ENCODE peak calls at places on chromosome 10, in five cellular contexts. One of them, this sample, is unnamed. For H3K4me1, the result is how much of the 10 kb centered on the place peaks cover.

GRCh38 chr10:70726909-70727495 is 54.7 kb downstream of the ADAMTS14 start:
- DNase-seq in fibroblast of lung: no peak
- DNase-seq in HepG2: no peak
- DNase-seq in tibial artery: no peak
- DNase-seq in transverse colon: no peak
- DNase-seq in this sample: no peak

GRCh38 chr10:116857156-116857555 is 7.9 kb downstream of the ENO4 start:
- DNase-seq in transverse colon: no peak
- DNase-seq in fibroblast of lung: no peak
- DNase-seq in tibial artery: no peak
- DNase-seq in HepG2: no peak
- DNase-seq in this sample: no peak

GRCh38 chr10:110493832-110494426 is 3.8 kb upstream of the DUSP5 start:
- DNase-seq in tibial artery: no peak
- DNase-seq in transverse colon: no peak
- DNase-seq in HepG2: no peak
- DNase-seq in fibroblast of lung: no peak
- DNase-seq in this sample: no peak

GRCh38 chr10:98467506-98468318 is 21.0 kb upstream of the HPS1 start:
- DNase-seq in fibroblast of lung: peak
- DNase-seq in transverse colon: peak
- DNase-seq in HepG2: peak
- DNase-seq in tibial artery: peak
- DNase-seq in this sample: peak

GRCh38 chr10:13707156-13707881 is 120.6 kb downstream of the PRPF18 start:
- DNase-seq in fibroblast of lung: peak
- DNase-seq in tibial artery: peak
- DNase-seq in HepG2: peak
- DNase-seq in transverse colon: peak
- DNase-seq in this sample: peak

GRCh38 chr10:94108200-94108599 is 114.5 kb downstream of the PLCE1 start:
- DNase-seq in fibroblast of lung: peak
- DNase-seq in transverse colon: no peak
- DNase-seq in tibial artery: no peak
- DNase-seq in HepG2: no peak
- DNase-seq in this sample: no peak

GRCh38 chr10:91587710-91588638 is 44.9 kb downstream of the PPP1R3C start:
- DNase-seq in tibial artery: no peak
- DNase-seq in fibroblast of lung: peak
- DNase-seq in transverse colon: no peak
- DNase-seq in HepG2: no peak
- DNase-seq in this sample: peak

GRCh38 chr10:1774796-1775195 is 37.5 kb upstream of the ADARB2 start:
- DNase-seq in transverse colon: no peak
- DNase-seq in tibial artery: no peak
- DNase-seq in fibroblast of lung: no peak
- DNase-seq in HepG2: no peak
- DNase-seq in this sample: no peak

GRCh38 chr10:112821663-112822062 is 128.4 kb upstream of the TCF7L2 start:
- DNase-seq in transverse colon: no peak
- DNase-seq in fibroblast of lung: peak
- DNase-seq in HepG2: peak
- DNase-seq in tibial artery: no peak
- DNase-seq in this sample: no peak

GRCh38 chr10:113665806-113666354 is 2.0 kb upstream of the NRAP start:
- DNase-seq in HepG2: no peak
- DNase-seq in transverse colon: no peak
- DNase-seq in tibial artery: no peak
- DNase-seq in fibroblast of lung: peak
- DNase-seq in this sample: peak

GRCh38 chr10:44878704-44879530 is 32.2 kb upstream of the TMEM72 start:
- DNase-seq in transverse colon: peak
- DNase-seq in tibial artery: peak
- DNase-seq in fibroblast of lung: peak
- DNase-seq in HepG2: peak
- DNase-seq in this sample: peak

GRCh38 chr10:191703-192518 is 56.7 kb downstream of the ZMYND11 start:
- DNase-seq in transverse colon: no peak
- DNase-seq in tibial artery: no peak
- DNase-seq in fibroblast of lung: peak
- DNase-seq in HepG2: peak
- DNase-seq in this sample: no peak

GRCh38 chr10:33240931-33241330 is 93.5 kb downstream of the NRP1 start:
- DNase-seq in tibial artery: no peak
- DNase-seq in fibroblast of lung: peak
- DNase-seq in transverse colon: no peak
- DNase-seq in HepG2: no peak
- DNase-seq in this sample: no peak

GRCh38 chr10:24469993-24470392 is 253.7 kb downstream of the ARHGAP21 start:
- DNase-seq in fibroblast of lung: peak
- DNase-seq in tibial artery: no peak
- DNase-seq in HepG2: no peak
- DNase-seq in transverse colon: peak
- DNase-seq in this sample: no peak

DNA sequence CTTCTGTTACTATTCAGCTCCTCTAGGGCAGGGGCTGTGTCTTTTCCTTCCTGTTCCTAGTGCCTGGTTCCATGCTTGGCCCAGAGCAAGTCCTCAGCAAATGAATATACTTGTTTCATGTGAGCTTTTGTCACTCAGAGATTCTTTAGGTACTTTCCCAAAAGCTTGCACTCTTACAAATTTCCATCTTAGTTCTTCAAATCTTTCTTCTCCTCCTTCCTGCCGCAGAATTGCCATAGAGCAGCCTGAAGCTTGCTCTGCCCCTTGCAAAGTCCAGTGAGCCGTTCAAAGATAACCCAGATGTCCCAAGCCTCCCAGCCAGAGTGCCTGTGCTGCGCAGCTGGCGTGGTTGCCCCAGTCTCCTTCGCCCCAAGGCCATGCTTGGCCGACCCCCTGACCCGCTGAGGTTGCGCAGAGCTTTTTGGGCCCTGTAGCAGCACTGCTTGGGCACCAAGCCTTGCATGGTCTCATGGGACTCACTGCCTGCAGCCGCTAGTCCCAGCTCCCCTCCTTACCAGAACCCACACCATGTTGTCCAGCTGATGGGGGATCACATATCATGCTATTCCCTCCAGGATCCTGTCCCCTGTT is 20.7 kb downstream of the CHST3 start:
- DNase-seq in transverse colon: no peak
- DNase-seq in HepG2: no peak
- DNase-seq in fibroblast of lung: no peak
- DNase-seq in tibial artery: peak
- DNase-seq in this sample: no peak
- H3K4me1 ChIP-seq in transverse colon: half or more
- H3K4me1 ChIP-seq in HepG2: half or more
- H3K4me1 ChIP-seq in fibroblast of lung: under half
- H3K4me1 ChIP-seq in tibial artery: half or more
- H3K4me1 ChIP-seq in this sample: under half

DNA sequence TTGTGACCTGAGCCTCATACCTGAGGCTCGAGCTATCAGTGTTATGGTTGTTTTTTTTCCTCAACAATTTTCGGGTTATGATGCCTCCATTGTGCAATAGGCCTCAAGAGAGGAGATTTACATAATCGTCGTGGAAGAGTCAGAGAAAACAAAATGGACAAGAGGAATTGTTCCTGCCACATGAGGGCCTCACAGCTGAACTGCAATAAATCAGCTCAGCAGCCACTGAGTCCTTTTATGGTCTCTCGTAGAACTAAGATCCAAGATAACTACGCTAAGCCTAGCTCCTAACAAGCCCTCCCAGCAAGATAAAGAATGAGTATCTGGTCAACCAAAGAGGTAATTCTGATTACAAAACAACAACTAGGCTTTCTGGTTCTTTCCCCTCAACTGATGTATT is 336.8 kb downstream of the WDR11 start:
- DNase-seq in fibroblast of lung: no peak
- DNase-seq in transverse colon: peak
- DNase-seq in tibial artery: no peak
- DNase-seq in HepG2: no peak
- DNase-seq in this sample: peak
- TF ChIP-seq CTCF in fibroblast of lung: no peak
- TF ChIP-seq CTCF in transverse colon: peak
- TF ChIP-seq CTCF in tibial artery: no peak
- TF ChIP-seq CTCF in HepG2: no peak
- TF ChIP-seq CTCF in this sample: peak

GRCh38 chr10:121803611-121804010 is 124.2 kb downstream of the ATE1 start:
- DNase-seq in transverse colon: no peak
- DNase-seq in tibial artery: no peak
- DNase-seq in fibroblast of lung: no peak
- DNase-seq in HepG2: no peak
- DNase-seq in this sample: no peak

GRCh38 chr10:121797490-121797889 is 130.3 kb downstream of the ATE1 start:
- DNase-seq in fibroblast of lung: no peak
- DNase-seq in transverse colon: no peak
- DNase-seq in tibial artery: no peak
- DNase-seq in HepG2: no peak
- DNase-seq in this sample: no peak

GRCh38 chr10:121804460-121804859 is 123.4 kb downstream of the ATE1 start:
- DNase-seq in tibial artery: no peak
- DNase-seq in HepG2: no peak
- DNase-seq in fibroblast of lung: peak
- DNase-seq in transverse colon: no peak
- DNase-seq in this sample: no peak

GRCh38 chr10:121800146-121800545 is 127.7 kb downstream of the ATE1 start:
- DNase-seq in HepG2: no peak
- DNase-seq in fibroblast of lung: no peak
- DNase-seq in transverse colon: no peak
- DNase-seq in tibial artery: no peak
- DNase-seq in this sample: no peak

DNA sequence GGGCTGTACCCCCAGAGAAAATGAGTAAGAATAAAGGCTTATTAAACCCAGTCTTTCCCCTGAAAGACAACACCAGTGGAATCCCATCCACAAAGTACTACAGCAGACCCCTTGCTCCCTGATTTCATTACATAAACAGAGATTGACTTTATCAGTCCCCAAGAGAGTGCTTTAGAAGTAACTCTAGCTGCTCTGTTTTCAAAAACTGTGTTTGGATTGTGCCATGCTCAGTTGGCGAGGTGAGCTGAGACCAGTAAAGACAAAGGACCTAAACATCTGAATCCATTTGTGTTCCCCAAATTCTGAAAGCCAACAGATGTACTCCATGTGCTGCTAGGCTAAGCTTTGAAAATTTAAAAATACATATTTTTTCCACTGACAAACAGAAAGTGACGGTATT is 127.0 kb downstream of the ATE1 start:
- DNase-seq in fibroblast of lung: no peak
- DNase-seq in HepG2: no peak
- DNase-seq in tibial artery: no peak
- DNase-seq in transverse colon: no peak
- DNase-seq in this sample: no peak
- H3K4me1 ChIP-seq in fibroblast of lung: under half
- H3K4me1 ChIP-seq in HepG2: under half
- H3K4me1 ChIP-seq in tibial artery: under half
- H3K4me1 ChIP-seq in transverse colon: under half
- H3K4me1 ChIP-seq in this sample: under half

GRCh38 chr10:87771871-87772500 is 46.0 kb downstream of the ATAD1 start:
- DNase-seq in tibial artery: no peak
- DNase-seq in HepG2: peak
- DNase-seq in transverse colon: no peak
- DNase-seq in fibroblast of lung: peak
- DNase-seq in this sample: no peak
- TF ChIP-seq CTCF in tibial artery: peak
- TF ChIP-seq CTCF in HepG2: peak
- TF ChIP-seq CTCF in transverse colon: peak
- TF ChIP-seq CTCF in fibroblast of lung: no peak
- TF ChIP-seq CTCF in this sample: no peak

GRCh38 chr10:11150255-11150731 is 132.6 kb downstream of the CELF2 start:
- DNase-seq in tibial artery: no peak
- DNase-seq in fibroblast of lung: no peak
- DNase-seq in transverse colon: no peak
- DNase-seq in HepG2: no peak
- DNase-seq in this sample: peak
- H3K4me1 ChIP-seq in tibial artery: under half
- H3K4me1 ChIP-seq in fibroblast of lung: under half
- H3K4me1 ChIP-seq in transverse colon: half or more
- H3K4me1 ChIP-seq in HepG2: under half
- H3K4me1 ChIP-seq in this sample: under half

GRCh38 chr10:10796774-10797415 is 220.8 kb upstream of the CELF2 start:
- DNase-seq in HepG2: no peak
- DNase-seq in fibroblast of lung: peak
- DNase-seq in transverse colon: no peak
- DNase-seq in tibial artery: no peak
- DNase-seq in this sample: no peak

GRCh38 chr10:10798543-10799192 is 219.0 kb upstream of the CELF2 start:
- DNase-seq in tibial artery: no peak
- DNase-seq in transverse colon: no peak
- DNase-seq in HepG2: no peak
- DNase-seq in fibroblast of lung: no peak
- DNase-seq in this sample: no peak

GRCh38 chr10:10797467-10797866 is 220.2 kb upstream of the CELF2 start:
- DNase-seq in transverse colon: no peak
- DNase-seq in HepG2: no peak
- DNase-seq in fibroblast of lung: no peak
- DNase-seq in tibial artery: no peak
- DNase-seq in this sample: peak

GRCh38 chr10:10796061-10796773 is 221.5 kb upstream of the CELF2 start:
- DNase-seq in transverse colon: no peak
- DNase-seq in tibial artery: no peak
- DNase-seq in HepG2: no peak
- DNase-seq in fibroblast of lung: no peak
- DNase-seq in this sample: no peak

DNA sequence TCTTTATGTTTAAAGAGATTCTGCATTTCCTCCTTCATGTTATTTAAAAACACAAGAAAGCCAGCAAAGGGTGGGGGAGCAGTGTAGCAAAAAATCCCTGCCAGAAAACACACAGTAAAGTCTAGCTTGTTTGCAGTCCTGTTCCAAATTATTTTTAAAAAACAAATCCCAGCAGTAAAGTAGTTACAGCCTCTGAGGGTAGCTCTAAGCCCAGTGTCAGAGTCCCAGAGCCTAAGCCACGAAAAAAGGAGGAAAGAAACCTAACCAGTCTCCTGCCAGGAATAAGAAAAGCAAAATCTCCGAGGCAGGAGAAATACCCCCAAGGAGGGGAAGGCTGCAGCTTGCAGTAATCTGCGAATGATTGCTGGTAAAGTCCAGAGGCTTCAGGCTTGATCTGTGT is 219.7 kb upstream of the CELF2 start:
- DNase-seq in HepG2: no peak
- DNase-seq in transverse colon: no peak
- DNase-seq in tibial artery: no peak
- DNase-seq in fibroblast of lung: no peak
- DNase-seq in this sample: no peak
- TF ChIP-seq CTCF in HepG2: no peak
- TF ChIP-seq CTCF in transverse colon: no peak
- TF ChIP-seq CTCF in tibial artery: no peak
- TF ChIP-seq CTCF in fibroblast of lung: no peak
- TF ChIP-seq CTCF in this sample: no peak

DNA sequence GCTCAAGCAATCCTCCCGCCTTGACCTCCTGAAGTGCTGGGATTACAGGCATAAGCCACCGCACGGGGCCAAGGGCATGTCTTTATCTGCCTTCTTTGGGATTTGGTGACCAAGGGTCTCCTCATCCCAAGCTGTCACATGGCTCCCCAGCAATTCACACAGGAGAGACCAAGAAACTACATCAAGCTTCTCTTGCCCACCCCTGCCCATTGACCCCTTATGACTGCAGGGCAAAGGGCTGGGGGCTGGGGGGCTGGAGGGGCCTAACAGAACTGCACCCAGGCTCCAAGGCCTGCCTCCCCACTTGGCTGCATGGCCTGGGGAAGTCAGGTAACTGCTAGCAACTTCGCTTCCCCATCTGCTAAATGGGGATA is 137.1 kb downstream of the SH3PXD2A start:
- DNase-seq in transverse colon: no peak
- DNase-seq in HepG2: no peak
- DNase-seq in tibial artery: no peak
- DNase-seq in fibroblast of lung: no peak
- DNase-seq in this sample: no peak
- H3K4me1 ChIP-seq in transverse colon: under half
- H3K4me1 ChIP-seq in HepG2: under half
- H3K4me1 ChIP-seq in tibial artery: under half
- H3K4me1 ChIP-seq in fibroblast of lung: under half
- H3K4me1 ChIP-seq in this sample: under half

This sample was measured in thyroid gland.